ENCODE peak calls at places on chromosome 6, in six cellular contexts. U is breast epithelium, B is HCT116, J is H1, G is upper lobe of left lung, O is GM12892. C is an unnamed sample.

GRCh38 chr6:117449549-117450439 is 24.1 kb upstream of the ROS1 start:
- DNase-seq in G (no peak), O (no peak), J (peak; percentile 56), B (peak; percentile 56), U (no peak), C (no peak)

GRCh38 chr6:15755555-15755954 is 92.7 kb upstream of the DTNBP1 start:
- DNase-seq in B (no peak), O (no peak), U (no peak), J (no peak), G (no peak), C (no peak)

GRCh38 chr6:26216886-26217713 is 129.9 kb downstream of the HFE start:
- DNase-seq in O (no peak), B (no peak), G (peak; percentile 89), J (peak; percentile 87), U (peak; percentile 87), C (peak; percentile 95)

GRCh38 chr6:107585815-107586435 is 96.0 kb downstream of the SOBP start:
- DNase-seq in G (no peak), O (no peak), B (no peak), J (no peak), U (no peak), C (no peak)

GRCh38 chr6:136085370-136086115 is 164.6 kb downstream of the MTFR2 start:
- DNase-seq in J (no peak), B (no peak), G (no peak), U (no peak), O (no peak), C (no peak)

GRCh38 chr6:108168501-108168979 is 2.7 kb downstream of the NR2E1 start:
- DNase-seq in G (peak; percentile 89), B (no peak), O (no peak), J (peak; percentile 77), U (no peak), C (peak; percentile 88)

GRCh38 chr6:29524982-29525639 is 34.4 kb downstream of the UBD start:
- DNase-seq in J (no peak), U (no peak), O (no peak), B (no peak), G (no peak), C (no peak)

GRCh38 chr6:82570083-82570482 is 206.5 kb downstream of the TPBG start:
- DNase-seq in B (no peak), U (no peak), O (no peak), J (no peak), G (no peak), C (no peak)

GRCh38 chr6:27247133-27247836 is at the start of gene PRSS16:
- DNase-seq in G (no peak), B (no peak), O (no peak), U (no peak), J (no peak), C (no peak)
- TF ChIP-seq POLR2AphosphoS5 in G (no peak), B (no peak), O (no peak), U (no peak), J (no peak), C (no peak)

GRCh38 chr6:6002005-6002808 is 4.5 kb downstream of the NRN1 start:
- DNase-seq in O (no peak), B (no peak), J (peak; percentile 75), U (no peak), G (peak; percentile 75), C (no peak)

GRCh38 chr6:6003334-6004146 is 3.2 kb downstream of the NRN1 start:
- DNase-seq in B (no peak), O (no peak), J (peak; percentile 85), U (no peak), G (peak; percentile 86), C (peak; percentile 85)

GRCh38 chr6:6002809-6003333 is 3.9 kb downstream of the NRN1 start:
- DNase-seq in G (no peak), O (no peak), B (no peak), U (no peak), J (no peak), C (no peak)

GRCh38 chr6:6005467-6006427 is 978 bp downstream of the NRN1 start:
- DNase-seq in O (no peak), G (no peak), U (no peak), B (no peak), J (no peak), C (no peak)

DNA sequence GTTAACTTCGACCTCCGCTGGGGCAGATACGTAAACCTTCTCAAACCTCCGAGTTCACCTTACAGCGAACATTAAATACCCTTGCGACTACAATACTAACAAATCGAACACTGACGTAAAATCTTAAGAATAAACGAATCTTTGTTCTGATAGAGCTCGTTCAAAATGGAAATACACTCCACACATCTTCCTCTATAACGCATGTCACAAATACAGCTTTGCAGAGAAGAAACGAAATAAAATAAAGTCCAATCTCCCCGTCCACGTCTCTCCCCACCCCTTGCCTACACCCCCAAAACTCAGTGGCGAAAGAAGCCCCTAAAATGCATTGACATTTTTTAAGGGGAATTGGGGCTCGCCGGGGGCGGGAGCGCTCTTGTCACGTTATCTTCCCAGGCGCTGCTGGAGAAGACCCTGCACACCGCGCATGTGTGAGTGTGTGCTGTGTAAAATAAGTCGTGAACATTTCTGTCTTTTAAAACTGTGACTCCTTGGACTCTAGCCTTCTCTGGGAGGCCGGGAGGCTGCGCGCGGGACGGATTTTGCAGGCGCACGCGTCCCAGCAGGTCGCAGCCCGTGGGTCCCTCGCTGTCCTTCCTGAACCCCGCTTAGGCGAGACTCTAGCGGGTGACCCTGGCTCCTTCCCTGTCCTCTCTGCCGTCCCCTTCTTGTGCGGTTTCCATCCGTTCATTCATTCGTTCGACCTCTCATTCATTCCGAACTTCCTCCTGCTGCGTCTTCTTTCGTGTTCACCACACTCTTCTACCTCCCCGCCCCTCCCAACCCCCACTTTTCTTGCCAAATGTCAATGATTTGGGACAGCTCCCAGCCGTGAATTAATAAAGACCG is 2.4 kb downstream of the NRN1 start:
- DNase-seq in B (no peak), O (no peak), U (no peak), J (peak; percentile 55), G (peak; percentile 57), C (no peak)
- TF ChIP-seq POLR2AphosphoS5 in B (no peak), O (no peak), U (peak; percentile 18), J (no peak), G (no peak), C (no peak)

GRCh38 chr6:11391934-11392777 is 145.4 kb upstream of the TMEM170B start:
- DNase-seq in U (no peak), J (no peak), G (no peak), B (no peak), O (no peak), C (no peak)

GRCh38 chr6:11393713-11394627 is 143.6 kb upstream of the TMEM170B start:
- DNase-seq in O (no peak), J (no peak), U (peak; percentile 42), G (no peak), B (no peak), C (no peak)

GRCh38 chr6:11388983-11389944 is 148.3 kb upstream of the TMEM170B start:
- DNase-seq in O (no peak), U (no peak), B (no peak), J (no peak), G (no peak), C (no peak)

GRCh38 chr6:11389977-11390376 is 147.6 kb upstream of the TMEM170B start:
- DNase-seq in U (peak; percentile 85), J (no peak), O (no peak), B (no peak), G (no peak), C (no peak)

GRCh38 chr6:11392778-11393507 is 144.6 kb upstream of the TMEM170B start:
- DNase-seq in O (no peak), U (no peak), J (no peak), B (no peak), G (no peak), C (no peak)
- TF ChIP-seq POLR2AphosphoS5 in O (no peak), U (no peak), J (no peak), B (no peak), G (peak; percentile 70), C (no peak)

GRCh38 chr6:30748851-30749540 is 4.6 kb upstream of the IER3 start:
- DNase-seq in G (no peak), J (no peak), U (peak; percentile 55), O (no peak), B (no peak), C (no peak)

GRCh38 chr6:30750379-30750668 is 6.0 kb upstream of the IER3 start:
- DNase-seq in O (no peak), U (no peak), B (no peak), G (no peak), J (no peak), C (no peak)

GRCh38 chr6:30749554-30750378 is 5.4 kb upstream of the IER3 start:
- DNase-seq in O (no peak), U (no peak), J (no peak), G (no peak), B (peak; percentile 89), C (no peak)

GRCh38 chr6:30747300-30747687 is 2.9 kb upstream of the IER3 start:
- DNase-seq in U (no peak), J (no peak), O (no peak), G (no peak), B (no peak), C (no peak)

DNA sequence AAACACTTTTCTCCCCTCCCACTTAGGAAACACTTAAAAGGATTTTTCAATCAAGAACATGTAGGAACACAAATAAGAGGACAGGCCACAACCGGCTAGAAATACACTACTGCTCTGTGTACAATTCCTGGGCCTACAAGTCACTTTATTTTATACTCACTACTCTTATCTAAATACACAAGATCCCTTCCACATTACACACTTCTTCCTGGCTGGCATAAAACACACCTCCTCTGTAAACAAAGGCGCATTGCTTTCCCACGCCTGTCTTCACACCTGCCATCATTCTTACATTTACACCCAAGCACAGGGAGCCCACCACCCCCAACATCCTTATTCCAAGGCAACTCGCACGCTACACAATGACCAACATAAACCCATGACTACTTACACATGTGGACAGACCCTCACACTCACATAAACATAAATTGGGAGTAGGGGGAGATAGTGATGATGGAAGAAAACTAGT is 4.0 kb upstream of the IER3 start:
- DNase-seq in U (no peak), B (no peak), O (no peak), G (no peak), J (no peak), C (no peak)
- TF ChIP-seq POLR2AphosphoS5 in U (no peak), B (no peak), O (no peak), G (no peak), J (no peak), C (no peak)